ENCODE peak calls at places on chromosome 13, in eight cellular contexts. G is T-cell; P is NCI-H2081; F is thoracic aorta; J is stimulated activated CD4-positive, alpha-beta T cell treated with anti-CD3 and anti-CD28 coated beads, TNF-alpha, amount 100 ng/mL, for 1 hour; U is activated naive CD4-positive, alpha-beta T cell treated with anti-CD3 and anti-CD28 coated beads for 36 hours; T is activated T-helper 1 cell treated with Interleukin-2 at 50 U/mL for 16 hours; X is stimulated activated CD8-positive, alpha-beta memory T cell treated with anti-CD3 and anti-CD28 coated beads, Interleukin-7, amount 100 ng/mL, for 4 hours. Q is an unnamed sample.

GRCh38 chr13:96503481-96503880 is 413.6 kb downstream of the HS6ST3 start:
- DNase-seq in G (no peak), P (no peak), F (no peak), J (no peak), U (no peak), T (no peak), X (no peak), Q (no peak)

GRCh38 chr13:31982540-31982939 is 49.0 kb upstream of the FRY start:
- DNase-seq in G (no peak), P (peak), F (peak), J (no peak), U (no peak), T (no peak), X (no peak), Q (peak)

GRCh38 chr13:40352385-40352778 is 314.1 kb downstream of the FOXO1 start:
- DNase-seq in G (no peak), P (no peak), F (peak), J (no peak), U (no peak), T (no peak), X (no peak), Q (no peak)

GRCh38 chr13:73065665-73066350 is 7.0 kb downstream of the KLF5 start:
- DNase-seq in G (no peak), P (peak), F (no peak), J (no peak), U (no peak), T (no peak), X (no peak), Q (no peak)

GRCh38 chr13:20828540-20829364 is 55.0 kb upstream of the EEF1AKMT1 start:
- DNase-seq in G (peak), P (peak), F (no peak), J (no peak), U (peak), T (no peak), X (peak), Q (no peak)

GRCh38 chr13:27211771-27212364 is 39.5 kb upstream of the RPL21 start:
- DNase-seq in G (no peak), P (no peak), F (no peak), J (no peak), U (no peak), T (no peak), X (no peak), Q (no peak)

GRCh38 chr13:32796754-32797153 is 210.5 kb downstream of the PDS5B start:
- DNase-seq in G (no peak), P (no peak), F (no peak), J (no peak), U (no peak), T (no peak), X (no peak), Q (no peak)

GRCh38 chr13:66459143-66459542 is 771.0 kb downstream of the PCDH9 start:
- DNase-seq in G (no peak), P (no peak), F (no peak), J (no peak), U (no peak), T (no peak), X (no peak), Q (no peak)

GRCh38 chr13:76610819-76611415 is 275.3 kb downstream of the KCTD12 start:
- DNase-seq in G (no peak), P (no peak), F (no peak), J (no peak), U (no peak), T (no peak), X (no peak), Q (no peak)

GRCh38 chr13:39526499-39526898 is 76.5 kb downstream of the LHFPL6 start:
- DNase-seq in G (no peak), P (no peak), F (no peak), J (no peak), U (no peak), T (no peak), X (no peak), Q (no peak)

GRCh38 chr13:40342461-40342860 is 324.0 kb downstream of the FOXO1 start:
- DNase-seq in G (no peak), P (no peak), F (no peak), J (no peak), U (no peak), T (no peak), X (no peak), Q (no peak)

GRCh38 chr13:20671789-20672188 is 31.7 kb upstream of the IL17D start:
- DNase-seq in G (no peak), P (no peak), F (no peak), J (no peak), U (no peak), T (no peak), X (no peak), Q (no peak)

GRCh38 chr13:39516140-39516539 is 86.9 kb downstream of the LHFPL6 start:
- DNase-seq in G (no peak), P (no peak), F (no peak), J (no peak), U (no peak), T (no peak), X (no peak), Q (no peak)

GRCh38 chr13:26991508-26992181 is 180.0 kb downstream of the USP12 start:
- DNase-seq in G (no peak), P (no peak), F (no peak), J (no peak), U (no peak), T (no peak), X (no peak), Q (no peak)

GRCh38 chr13:61286148-61286745 is 129.4 kb downstream of the PCDH20 start:
- DNase-seq in G (no peak), P (peak), F (no peak), J (no peak), U (no peak), T (no peak), X (no peak), Q (no peak)

GRCh38 chr13:90233933-90234672 is 1113.4 kb upstream of the MIR17HG start:
- DNase-seq in G (no peak), P (no peak), F (no peak), J (no peak), U (no peak), T (no peak), X (no peak), Q (no peak)

GRCh38 chr13:36531746-36532486 is 99.6 kb downstream of the CCNA1 start:
- DNase-seq in G (no peak), P (no peak), F (no peak), J (no peak), U (no peak), T (no peak), X (no peak), Q (no peak)

GRCh38 chr13:40916207-40916998 is 102.7 kb downstream of the ELF1 start:
- DNase-seq in G (no peak), P (no peak), F (no peak), J (no peak), U (no peak), T (no peak), X (no peak), Q (no peak)

GRCh38 chr13:39038569-39038898 is 278 bp downstream of the NHLRC3 start:
- DNase-seq in G (peak), P (no peak), F (no peak), J (no peak), U (peak), T (peak), X (no peak), Q (peak)

GRCh38 chr13:104314926-104315535 is 1248.8 kb upstream of the SLC10A2 start:
- DNase-seq in G (no peak), P (no peak), F (no peak), J (no peak), U (no peak), T (no peak), X (no peak), Q (no peak)

GRCh38 chr13:19958119-19959111 is at the start of gene ZMYM2:
- DNase-seq in G (peak), P (peak), F (peak), J (peak), U (peak), T (peak), X (peak), Q (peak)

GRCh38 chr13:97851269-97851668 is 102.2 kb upstream of the IPO5 start:
- DNase-seq in G (no peak), P (no peak), F (no peak), J (no peak), U (no peak), T (no peak), X (no peak), Q (no peak)

GRCh38 chr13:51258612-51259358 is 36.6 kb downstream of the FAM124A start:
- DNase-seq in G (no peak), P (no peak), F (no peak), J (no peak), U (no peak), T (no peak), X (no peak), Q (no peak)

GRCh38 chr13:88068975-88069374 is 397.8 kb downstream of the SLITRK5 start:
- DNase-seq in G (no peak), P (no peak), F (no peak), J (no peak), U (peak), T (no peak), X (no peak), Q (no peak)

GRCh38 chr13:31267126-31267784 is 67.5 kb downstream of the B3GLCT start:
- DNase-seq in G (no peak), P (no peak), F (no peak), J (no peak), U (no peak), T (no peak), X (no peak), Q (peak)

GRCh38 chr13:41075034-41075433 is 13.7 kb downstream of the WBP4 start:
- DNase-seq in G (peak), P (no peak), F (no peak), J (no peak), U (peak), T (no peak), X (no peak), Q (no peak)

GRCh38 chr13:78595819-78596700 is 7.3 kb downstream of the POU4F1 start:
- DNase-seq in G (no peak), P (no peak), F (no peak), J (no peak), U (no peak), T (no peak), X (no peak), Q (no peak)

Q was measured in heart left ventricle.